ENCODE peak calls at places on chromosomes 1 and 21, in six cellular contexts. One of them, this sample, is unnamed.

GRCh38 chr1:108716437-108717230 is 3.9 kb downstream of the FNDC7 start:
- ATAC-seq in HepG2: no peak
- ATAC-seq in GM12878: no peak
- ATAC-seq in A549: no peak
- ATAC-seq in upper lobe of left lung: no peak
- ATAC-seq in K562: no peak
- ATAC-seq in this sample: no peak

GRCh38 chr1:160400284-160400645 is at the start of gene VANGL2:
- ATAC-seq in HepG2: peak
- ATAC-seq in GM12878: peak
- ATAC-seq in A549: peak
- ATAC-seq in upper lobe of left lung: peak
- ATAC-seq in K562: peak
- ATAC-seq in this sample: peak

GRCh38 chr1:234486858-234487830 is 8.2 kb upstream of the TARBP1 start:
- ATAC-seq in HepG2: peak
- ATAC-seq in GM12878: peak
- ATAC-seq in A549: peak
- ATAC-seq in upper lobe of left lung: peak
- ATAC-seq in K562: peak
- ATAC-seq in this sample: peak

GRCh38 chr1:29529677-29530278 is 293.5 kb downstream of the PTPRU start:
- ATAC-seq in HepG2: no peak
- ATAC-seq in GM12878: no peak
- ATAC-seq in A549: no peak
- ATAC-seq in upper lobe of left lung: no peak
- ATAC-seq in K562: no peak
- ATAC-seq in this sample: no peak

GRCh38 chr1:193709607-193710006 is 523.2 kb upstream of the B3GALT2 start:
- ATAC-seq in HepG2: no peak
- ATAC-seq in GM12878: no peak
- ATAC-seq in A549: no peak
- ATAC-seq in upper lobe of left lung: no peak
- ATAC-seq in K562: no peak
- ATAC-seq in this sample: no peak

GRCh38 chr1:204670152-204670927 is 15.2 kb downstream of the LRRN2 start:
- ATAC-seq in HepG2: no peak
- ATAC-seq in GM12878: no peak
- ATAC-seq in A549: no peak
- ATAC-seq in upper lobe of left lung: no peak
- ATAC-seq in K562: no peak
- ATAC-seq in this sample: peak

GRCh38 chr1:169201084-169201619 is 94.7 kb downstream of the ATP1B1 start:
- ATAC-seq in HepG2: no peak
- ATAC-seq in GM12878: no peak
- ATAC-seq in A549: no peak
- ATAC-seq in upper lobe of left lung: no peak
- ATAC-seq in K562: no peak
- ATAC-seq in this sample: no peak

GRCh38 chr1:164772635-164773034 is 213.7 kb downstream of the PBX1 start:
- ATAC-seq in HepG2: no peak
- ATAC-seq in GM12878: peak
- ATAC-seq in A549: peak
- ATAC-seq in upper lobe of left lung: peak
- ATAC-seq in K562: peak
- ATAC-seq in this sample: peak

GRCh38 chr1:62237950-62238374 is 43.3 kb downstream of the L1TD1 start:
- ATAC-seq in HepG2: peak
- ATAC-seq in GM12878: no peak
- ATAC-seq in A549: no peak
- ATAC-seq in upper lobe of left lung: no peak
- ATAC-seq in K562: no peak
- ATAC-seq in this sample: no peak

GRCh38 chr1:230230948-230231738 is 164.1 kb downstream of the GALNT2 start:
- ATAC-seq in HepG2: no peak
- ATAC-seq in GM12878: no peak
- ATAC-seq in A549: no peak
- ATAC-seq in upper lobe of left lung: peak
- ATAC-seq in K562: peak
- ATAC-seq in this sample: no peak

GRCh38 chr1:157748262-157748817 is 28.6 kb downstream of the FCRL2 start:
- ATAC-seq in HepG2: no peak
- ATAC-seq in GM12878: no peak
- ATAC-seq in A549: no peak
- ATAC-seq in upper lobe of left lung: no peak
- ATAC-seq in K562: no peak
- ATAC-seq in this sample: no peak

GRCh38 chr1:182283746-182284544 is 107.6 kb downstream of the GLUL start:
- ATAC-seq in HepG2: no peak
- ATAC-seq in GM12878: peak
- ATAC-seq in A549: no peak
- ATAC-seq in upper lobe of left lung: no peak
- ATAC-seq in K562: no peak
- ATAC-seq in this sample: no peak

GRCh38 chr1:243247901-243248300 is 7.2 kb downstream of the CEP170 start:
- ATAC-seq in HepG2: no peak
- ATAC-seq in GM12878: peak
- ATAC-seq in A549: no peak
- ATAC-seq in upper lobe of left lung: no peak
- ATAC-seq in K562: no peak
- ATAC-seq in this sample: no peak

GRCh38 chr1:183783896-183784637 is 20.9 kb upstream of the RGL1 start:
- ATAC-seq in HepG2: no peak
- ATAC-seq in GM12878: no peak
- ATAC-seq in A549: no peak
- ATAC-seq in upper lobe of left lung: no peak
- ATAC-seq in K562: no peak
- ATAC-seq in this sample: peak

GRCh38 chr1:117591248-117591647 is 14.6 kb upstream of the TENT5C start:
- ATAC-seq in HepG2: no peak
- ATAC-seq in GM12878: no peak
- ATAC-seq in A549: no peak
- ATAC-seq in upper lobe of left lung: peak
- ATAC-seq in K562: no peak
- ATAC-seq in this sample: no peak

GRCh38 chr1:118364882-118365281 is 179.9 kb upstream of the SPAG17 start:
- ATAC-seq in HepG2: no peak
- ATAC-seq in GM12878: no peak
- ATAC-seq in A549: no peak
- ATAC-seq in upper lobe of left lung: no peak
- ATAC-seq in K562: no peak
- ATAC-seq in this sample: no peak

GRCh38 chr1:209655412-209655811 is 3.2 kb upstream of the LAMB3 start:
- ATAC-seq in HepG2: no peak
- ATAC-seq in GM12878: no peak
- ATAC-seq in A549: no peak
- ATAC-seq in upper lobe of left lung: no peak
- ATAC-seq in K562: no peak
- ATAC-seq in this sample: no peak

GRCh38 chr1:21873174-21873573 is 61.1 kb downstream of the LDLRAD2 start:
- ATAC-seq in HepG2: no peak
- ATAC-seq in GM12878: no peak
- ATAC-seq in A549: no peak
- ATAC-seq in upper lobe of left lung: no peak
- ATAC-seq in K562: no peak
- ATAC-seq in this sample: no peak

GRCh38 chr1:156920233-156921052 is at the start of gene LRRC71:
- ATAC-seq in HepG2: peak
- ATAC-seq in GM12878: peak
- ATAC-seq in A549: peak
- ATAC-seq in upper lobe of left lung: peak
- ATAC-seq in K562: peak
- ATAC-seq in this sample: peak

GRCh38 chr1:19157653-19158052 is 52.4 kb downstream of the UBR4 start:
- ATAC-seq in HepG2: no peak
- ATAC-seq in GM12878: no peak
- ATAC-seq in A549: no peak
- ATAC-seq in upper lobe of left lung: no peak
- ATAC-seq in K562: no peak
- ATAC-seq in this sample: no peak

GRCh38 chr1:36573445-36573844 is 90.7 kb upstream of the CSF3R start:
- ATAC-seq in HepG2: no peak
- ATAC-seq in GM12878: no peak
- ATAC-seq in A549: no peak
- ATAC-seq in upper lobe of left lung: no peak
- ATAC-seq in K562: no peak
- ATAC-seq in this sample: no peak

DNA sequence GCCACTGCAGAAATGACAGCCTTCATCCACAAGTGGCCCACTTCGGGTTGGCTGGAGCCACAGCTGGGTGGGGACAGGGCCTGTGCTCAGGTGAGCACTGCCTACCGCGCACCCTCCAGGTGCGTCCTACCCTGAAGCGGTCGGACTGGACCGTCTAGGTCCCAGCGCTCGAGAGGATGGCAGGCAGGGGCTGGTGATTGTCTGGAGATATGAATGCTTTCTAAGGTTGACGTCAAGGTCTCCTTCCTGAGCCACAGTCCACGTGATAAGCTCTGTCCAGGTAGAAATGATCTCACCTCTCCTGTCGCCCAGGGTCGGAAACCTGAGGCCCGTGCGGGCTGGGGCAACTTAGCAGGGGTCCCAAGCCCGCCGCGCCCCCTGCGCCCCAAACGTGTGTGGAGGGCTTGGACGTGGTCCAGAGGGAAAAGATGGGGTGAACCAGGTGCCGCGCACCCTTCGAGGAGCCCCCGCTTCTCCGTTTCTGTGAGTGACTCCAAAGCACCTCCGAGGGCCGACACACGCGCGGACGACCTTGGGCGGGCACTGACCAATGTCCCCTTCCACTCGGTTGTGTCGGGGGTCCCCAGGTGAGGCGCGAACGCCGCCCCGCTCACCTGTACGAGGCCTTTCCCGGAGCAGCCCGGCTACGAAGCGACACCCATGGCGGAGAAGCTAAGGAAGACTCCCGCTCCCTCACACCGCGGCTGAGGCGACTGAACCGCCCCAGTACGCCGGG is 853 bp upstream of the DOP1B start:
- ATAC-seq in HepG2: peak
- ATAC-seq in GM12878: no peak
- ATAC-seq in A549: no peak
- ATAC-seq in upper lobe of left lung: peak
- ATAC-seq in K562: no peak
- ATAC-seq in this sample: no peak
- TF ChIP-seq EP300 in HepG2: no peak
- TF ChIP-seq EP300 in GM12878: no peak
- TF ChIP-seq EP300 in A549: no peak
- TF ChIP-seq EP300 in upper lobe of left lung: no peak
- TF ChIP-seq EP300 in K562: no peak
- TF ChIP-seq EP300 in this sample: no peak

GRCh38 chr1:246093230-246093629 is 413.8 kb downstream of the SMYD3 start:
- ATAC-seq in HepG2: no peak
- ATAC-seq in GM12878: no peak
- ATAC-seq in A549: no peak
- ATAC-seq in upper lobe of left lung: no peak
- ATAC-seq in K562: no peak
- ATAC-seq in this sample: no peak

GRCh38 chr1:246096356-246096755 is 410.7 kb downstream of the SMYD3 start:
- ATAC-seq in HepG2: no peak
- ATAC-seq in GM12878: no peak
- ATAC-seq in A549: no peak
- ATAC-seq in upper lobe of left lung: no peak
- ATAC-seq in K562: no peak
- ATAC-seq in this sample: no peak

GRCh38 chr1:246095441-246095840 is 411.6 kb downstream of the SMYD3 start:
- ATAC-seq in HepG2: no peak
- ATAC-seq in GM12878: no peak
- ATAC-seq in A549: no peak
- ATAC-seq in upper lobe of left lung: no peak
- ATAC-seq in K562: no peak
- ATAC-seq in this sample: no peak

GRCh38 chr1:246092136-246092535 is 414.9 kb downstream of the SMYD3 start:
- ATAC-seq in HepG2: no peak
- ATAC-seq in GM12878: no peak
- ATAC-seq in A549: no peak
- ATAC-seq in upper lobe of left lung: no peak
- ATAC-seq in K562: no peak
- ATAC-seq in this sample: no peak

DNA sequence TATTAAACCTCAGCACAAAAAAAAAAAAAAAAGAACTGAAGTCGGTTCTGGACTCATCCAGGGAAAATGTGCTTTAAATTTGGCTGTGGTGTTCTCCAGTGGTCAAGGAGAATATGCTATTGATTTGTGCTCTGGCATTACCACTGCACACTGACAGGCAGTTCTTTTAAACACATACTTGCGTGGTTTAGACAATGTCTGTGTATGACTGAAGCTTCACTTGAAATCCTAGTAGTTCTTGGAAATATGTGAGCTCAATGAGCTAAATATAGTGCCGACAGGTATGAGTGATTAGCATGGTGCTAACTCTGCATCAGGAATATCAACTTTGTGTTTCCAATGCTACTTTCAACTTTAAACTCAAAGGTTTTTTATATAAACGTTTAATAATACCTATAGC is 415.6 kb downstream of the SMYD3 start:
- ATAC-seq in HepG2: no peak
- ATAC-seq in GM12878: no peak
- ATAC-seq in A549: no peak
- ATAC-seq in upper lobe of left lung: no peak
- ATAC-seq in K562: peak
- ATAC-seq in this sample: no peak
- TF ChIP-seq EP300 in HepG2: no peak
- TF ChIP-seq EP300 in GM12878: no peak
- TF ChIP-seq EP300 in A549: no peak
- TF ChIP-seq EP300 in upper lobe of left lung: no peak
- TF ChIP-seq EP300 in K562: no peak
- TF ChIP-seq EP300 in this sample: no peak

GRCh38 chr1:231720652-231721325 is 94.2 kb downstream of the DISC1 start:
- ATAC-seq in HepG2: no peak
- ATAC-seq in GM12878: no peak
- ATAC-seq in A549: no peak
- ATAC-seq in upper lobe of left lung: no peak
- ATAC-seq in K562: no peak
- ATAC-seq in this sample: no peak
- TF ChIP-seq EP300 in HepG2: no peak
- TF ChIP-seq EP300 in GM12878: no peak
- TF ChIP-seq EP300 in A549: no peak
- TF ChIP-seq EP300 in upper lobe of left lung: no peak
- TF ChIP-seq EP300 in K562: no peak
- TF ChIP-seq EP300 in this sample: no peak

GRCh38 chr1:231924183-231924582 is 297.6 kb downstream of the DISC1 start:
- ATAC-seq in HepG2: no peak
- ATAC-seq in GM12878: no peak
- ATAC-seq in A549: no peak
- ATAC-seq in upper lobe of left lung: no peak
- ATAC-seq in K562: no peak
- ATAC-seq in this sample: no peak

GRCh38 chr1:231925864-231926263 is 299.3 kb downstream of the DISC1 start:
- ATAC-seq in HepG2: no peak
- ATAC-seq in GM12878: no peak
- ATAC-seq in A549: no peak
- ATAC-seq in upper lobe of left lung: no peak
- ATAC-seq in K562: no peak
- ATAC-seq in this sample: no peak

GRCh38 chr1:231927431-231927830 is 300.8 kb downstream of the DISC1 start:
- ATAC-seq in HepG2: no peak
- ATAC-seq in GM12878: no peak
- ATAC-seq in A549: no peak
- ATAC-seq in upper lobe of left lung: no peak
- ATAC-seq in K562: no peak
- ATAC-seq in this sample: no peak

GRCh38 chr1:231926933-231927332 is 300.3 kb downstream of the DISC1 start:
- ATAC-seq in HepG2: no peak
- ATAC-seq in GM12878: no peak
- ATAC-seq in A549: no peak
- ATAC-seq in upper lobe of left lung: no peak
- ATAC-seq in K562: no peak
- ATAC-seq in this sample: no peak

GRCh38 chr1:231926340-231926739 is 299.8 kb downstream of the DISC1 start:
- ATAC-seq in HepG2: no peak
- ATAC-seq in GM12878: no peak
- ATAC-seq in A549: no peak
- ATAC-seq in upper lobe of left lung: no peak
- ATAC-seq in K562: no peak
- ATAC-seq in this sample: no peak
- TF ChIP-seq EP300 in HepG2: no peak
- TF ChIP-seq EP300 in GM12878: no peak
- TF ChIP-seq EP300 in A549: no peak
- TF ChIP-seq EP300 in upper lobe of left lung: no peak
- TF ChIP-seq EP300 in K562: no peak
- TF ChIP-seq EP300 in this sample: no peak

This sample was measured in gastroesophageal sphincter.